ENCODE peak calls at places on chromosomes 13 and 19, in four cellular contexts. One of them, this sample, is unnamed.

GRCh38 chr13:110332750-110333149 is 25.7 kb downstream of the COL4A2 start:
- DNase-seq in A673: no peak
- DNase-seq in hepatocyte: no peak
- DNase-seq in GM23248: no peak
- DNase-seq in this sample: no peak

GRCh38 chr13:59391696-59392095 is 772.0 kb downstream of the DIAPH3 start:
- DNase-seq in A673: peak; percentile 91
- DNase-seq in hepatocyte: peak; percentile 85
- DNase-seq in GM23248: peak; percentile 79
- DNase-seq in this sample: peak; percentile 66

GRCh38 chr13:98429081-98429480 is 147.8 kb downstream of the STK24 start:
- DNase-seq in A673: no peak
- DNase-seq in hepatocyte: no peak
- DNase-seq in GM23248: no peak
- DNase-seq in this sample: no peak

GRCh38 chr13:83780201-83780600 is 102.1 kb downstream of the SLITRK1 start:
- DNase-seq in A673: peak; percentile 37
- DNase-seq in hepatocyte: peak; percentile 43
- DNase-seq in GM23248: peak; percentile 66
- DNase-seq in this sample: peak; percentile 34

GRCh38 chr13:109818891-109819290 is 32.5 kb upstream of the IRS2 start:
- DNase-seq in A673: peak; percentile 51
- DNase-seq in hepatocyte: no peak
- DNase-seq in GM23248: peak; percentile 60
- DNase-seq in this sample: no peak

GRCh38 chr13:30895773-30896172 is 10.3 kb upstream of the MEDAG start:
- DNase-seq in A673: no peak
- DNase-seq in hepatocyte: peak; percentile 72
- DNase-seq in GM23248: peak; percentile 95
- DNase-seq in this sample: no peak

GRCh38 chr13:105920375-105920774 is 615.1 kb downstream of the EFNB2 start:
- DNase-seq in A673: no peak
- DNase-seq in hepatocyte: peak; percentile 44
- DNase-seq in GM23248: peak; percentile 72
- DNase-seq in this sample: no peak

GRCh38 chr19:29484876-29485275 is 40.9 kb upstream of the VSTM2B start:
- DNase-seq in A673: no peak
- DNase-seq in hepatocyte: no peak
- DNase-seq in GM23248: no peak
- DNase-seq in this sample: no peak

GRCh38 chr19:23762884-23763711 is 4.4 kb upstream of the ZNF681 start:
- DNase-seq in A673: no peak
- DNase-seq in hepatocyte: peak; percentile 92
- DNase-seq in GM23248: peak; percentile 56
- DNase-seq in this sample: no peak

GRCh38 chr13:23547000-23547590 is 23.1 kb upstream of the TNFRSF19 start:
- DNase-seq in A673: no peak
- DNase-seq in hepatocyte: peak; percentile 30
- DNase-seq in GM23248: peak; percentile 55
- DNase-seq in this sample: no peak

GRCh38 chr19:16025108-16026101 is 50.9 kb upstream of the TPM4 start:
- DNase-seq in A673: no peak
- DNase-seq in hepatocyte: peak; percentile 38
- DNase-seq in GM23248: peak; percentile 92
- DNase-seq in this sample: peak; percentile 19

GRCh38 chr19:34310494-34310981 is 54.5 kb upstream of the GPI start:
- DNase-seq in A673: no peak
- DNase-seq in hepatocyte: no peak
- DNase-seq in GM23248: no peak
- DNase-seq in this sample: no peak

GRCh38 chr19:35644987-35645679 is 3.0 kb upstream of the COX6B1 start:
- DNase-seq in A673: peak; percentile 88
- DNase-seq in hepatocyte: peak; percentile 84
- DNase-seq in GM23248: peak; percentile 69
- DNase-seq in this sample: peak; percentile 63

GRCh38 chr19:2315818-2316353 is 7.9 kb upstream of the LINGO3 start:
- DNase-seq in A673: no peak
- DNase-seq in hepatocyte: peak; percentile 71
- DNase-seq in GM23248: peak; percentile 72
- DNase-seq in this sample: peak; percentile 32

GRCh38 chr13:95533545-95534135 is 18.9 kb upstream of the CLDN10 start:
- DNase-seq in A673: no peak
- DNase-seq in hepatocyte: no peak
- DNase-seq in GM23248: no peak
- DNase-seq in this sample: no peak

GRCh38 chr13:50529154-50529882 is 314.2 kb downstream of the DLEU7 start:
- DNase-seq in A673: peak; percentile 63
- DNase-seq in hepatocyte: peak; percentile 45
- DNase-seq in GM23248: peak; percentile 92
- DNase-seq in this sample: no peak

GRCh38 chr19:17248011-17248776 is 2.5 kb upstream of the NR2F6 start:
- DNase-seq in A673: no peak
- DNase-seq in hepatocyte: no peak
- DNase-seq in GM23248: no peak
- DNase-seq in this sample: no peak

GRCh38 chr19:41925208-41926003 is 2.8 kb downstream of the ERFL start:
- DNase-seq in A673: no peak
- DNase-seq in hepatocyte: no peak
- DNase-seq in GM23248: no peak
- DNase-seq in this sample: no peak

GRCh38 chr19:41924151-41925145 is 3.8 kb downstream of the ERFL start:
- DNase-seq in A673: no peak
- DNase-seq in hepatocyte: no peak
- DNase-seq in GM23248: no peak
- DNase-seq in this sample: no peak

GRCh38 chr19:41927810-41928192 is 448 bp downstream of the ERFL start:
- DNase-seq in A673: no peak
- DNase-seq in hepatocyte: no peak
- DNase-seq in GM23248: no peak
- DNase-seq in this sample: no peak

GRCh38 chr19:41926861-41927809 is 1.1 kb downstream of the ERFL start:
- DNase-seq in A673: no peak
- DNase-seq in hepatocyte: no peak
- DNase-seq in GM23248: no peak
- DNase-seq in this sample: no peak

GRCh38 chr19:41926028-41926860 is 2.0 kb downstream of the ERFL start:
- DNase-seq in A673: no peak
- DNase-seq in hepatocyte: no peak
- DNase-seq in GM23248: no peak
- DNase-seq in this sample: no peak
- TF ChIP-seq EZH2 in A673: no peak
- TF ChIP-seq EZH2 in hepatocyte: no peak
- TF ChIP-seq EZH2 in GM23248: no peak
- TF ChIP-seq EZH2 in this sample: no peak

GRCh38 chr13:52846567-52847321 is 1.7 kb downstream of the PCDH8 start:
- DNase-seq in A673: peak; percentile 74
- DNase-seq in hepatocyte: peak; percentile 84
- DNase-seq in GM23248: peak; percentile 55
- DNase-seq in this sample: no peak
- TF ChIP-seq EZH2 in A673: no peak
- TF ChIP-seq EZH2 in hepatocyte: no peak
- TF ChIP-seq EZH2 in GM23248: no peak
- TF ChIP-seq EZH2 in this sample: no peak

DNA sequence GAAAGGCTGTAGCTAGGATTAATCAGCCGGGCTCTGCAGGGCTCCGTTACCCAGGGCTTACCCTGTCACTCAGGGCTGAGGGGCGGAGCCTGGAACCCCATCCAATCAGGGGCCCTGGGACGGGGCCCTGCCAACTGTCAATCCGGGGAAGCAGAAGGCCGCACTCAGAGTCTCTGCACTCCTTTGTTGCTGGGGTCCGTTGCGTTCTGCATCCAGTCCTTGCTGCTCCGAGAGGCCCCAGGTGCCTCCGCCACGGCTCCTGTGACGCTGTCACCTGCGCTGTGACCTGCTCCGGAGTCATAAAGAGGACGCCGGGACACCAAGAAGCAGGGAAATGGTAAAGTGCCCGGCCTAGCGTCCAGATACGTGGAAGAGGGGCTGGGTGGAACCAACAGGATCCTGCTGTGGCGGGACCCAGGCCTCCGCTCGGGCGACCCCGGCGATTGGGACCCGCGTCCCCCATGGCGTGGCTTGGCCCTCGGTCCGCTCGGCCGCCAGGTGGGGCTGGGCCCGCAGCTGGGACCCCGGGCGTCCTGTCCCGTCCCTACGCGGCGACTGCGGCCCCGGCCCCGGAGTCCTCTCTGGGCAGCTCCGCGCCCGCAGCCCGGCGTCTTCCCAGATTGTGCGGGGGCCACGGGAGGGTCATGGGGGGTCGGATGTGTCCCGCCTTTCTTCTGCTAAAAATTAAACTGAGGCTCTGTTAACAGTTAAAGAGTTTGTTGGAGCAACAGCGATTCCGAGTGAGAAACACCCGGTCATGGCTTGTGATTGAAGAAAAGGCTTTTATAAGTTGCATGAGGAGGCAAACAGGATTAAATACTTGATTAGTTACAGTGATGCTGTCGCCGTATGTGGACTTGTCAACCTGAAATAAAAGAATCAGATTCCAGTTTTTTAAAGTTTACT is at the start of gene ZNF491:
- DNase-seq in A673: peak; percentile 96
- DNase-seq in hepatocyte: peak; percentile 96
- DNase-seq in GM23248: peak; percentile 94
- DNase-seq in this sample: peak; percentile 94
- TF ChIP-seq EZH2 in A673: no peak
- TF ChIP-seq EZH2 in hepatocyte: no peak
- TF ChIP-seq EZH2 in GM23248: no peak
- TF ChIP-seq EZH2 in this sample: no peak

DNA sequence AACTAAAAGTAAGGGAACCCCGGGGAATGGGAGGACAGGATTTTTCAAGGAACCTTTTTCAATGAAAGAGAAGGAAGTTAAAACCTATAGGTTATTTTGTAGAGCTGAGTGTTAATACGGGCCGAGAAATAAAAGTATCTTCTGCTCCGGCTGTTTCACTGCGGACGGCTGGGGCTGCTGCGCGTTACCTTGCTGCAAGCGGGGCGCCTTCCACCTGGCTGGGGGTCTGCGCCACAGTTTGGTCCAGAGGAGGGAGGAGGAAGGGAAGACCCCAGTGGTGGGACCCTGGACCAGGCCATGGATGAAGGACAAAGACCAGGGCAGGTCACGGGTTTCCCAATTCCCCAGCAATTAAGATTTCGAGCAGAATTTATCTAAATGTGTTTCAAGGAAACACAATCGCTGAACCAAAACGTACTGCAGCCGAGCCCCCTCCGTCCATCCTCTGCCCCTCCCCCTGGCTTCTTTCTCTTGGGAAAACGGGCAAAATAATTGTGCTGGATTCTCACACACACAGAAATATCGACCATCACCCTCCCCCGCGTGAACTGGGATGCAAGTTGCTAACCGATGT is 2.9 kb downstream of the SOX1 start:
- DNase-seq in A673: no peak
- DNase-seq in hepatocyte: no peak
- DNase-seq in GM23248: no peak
- DNase-seq in this sample: no peak
- TF ChIP-seq EZH2 in A673: no peak
- TF ChIP-seq EZH2 in hepatocyte: peak; percentile 14
- TF ChIP-seq EZH2 in GM23248: no peak
- TF ChIP-seq EZH2 in this sample: no peak

GRCh38 chr13:27969073-27969865 is at the start of gene CDX2:
- DNase-seq in A673: no peak
- DNase-seq in hepatocyte: peak; percentile 86
- DNase-seq in GM23248: no peak
- DNase-seq in this sample: no peak
- TF ChIP-seq EZH2 in A673: peak; percentile 72
- TF ChIP-seq EZH2 in hepatocyte: no peak
- TF ChIP-seq EZH2 in GM23248: no peak
- TF ChIP-seq EZH2 in this sample: no peak

DNA sequence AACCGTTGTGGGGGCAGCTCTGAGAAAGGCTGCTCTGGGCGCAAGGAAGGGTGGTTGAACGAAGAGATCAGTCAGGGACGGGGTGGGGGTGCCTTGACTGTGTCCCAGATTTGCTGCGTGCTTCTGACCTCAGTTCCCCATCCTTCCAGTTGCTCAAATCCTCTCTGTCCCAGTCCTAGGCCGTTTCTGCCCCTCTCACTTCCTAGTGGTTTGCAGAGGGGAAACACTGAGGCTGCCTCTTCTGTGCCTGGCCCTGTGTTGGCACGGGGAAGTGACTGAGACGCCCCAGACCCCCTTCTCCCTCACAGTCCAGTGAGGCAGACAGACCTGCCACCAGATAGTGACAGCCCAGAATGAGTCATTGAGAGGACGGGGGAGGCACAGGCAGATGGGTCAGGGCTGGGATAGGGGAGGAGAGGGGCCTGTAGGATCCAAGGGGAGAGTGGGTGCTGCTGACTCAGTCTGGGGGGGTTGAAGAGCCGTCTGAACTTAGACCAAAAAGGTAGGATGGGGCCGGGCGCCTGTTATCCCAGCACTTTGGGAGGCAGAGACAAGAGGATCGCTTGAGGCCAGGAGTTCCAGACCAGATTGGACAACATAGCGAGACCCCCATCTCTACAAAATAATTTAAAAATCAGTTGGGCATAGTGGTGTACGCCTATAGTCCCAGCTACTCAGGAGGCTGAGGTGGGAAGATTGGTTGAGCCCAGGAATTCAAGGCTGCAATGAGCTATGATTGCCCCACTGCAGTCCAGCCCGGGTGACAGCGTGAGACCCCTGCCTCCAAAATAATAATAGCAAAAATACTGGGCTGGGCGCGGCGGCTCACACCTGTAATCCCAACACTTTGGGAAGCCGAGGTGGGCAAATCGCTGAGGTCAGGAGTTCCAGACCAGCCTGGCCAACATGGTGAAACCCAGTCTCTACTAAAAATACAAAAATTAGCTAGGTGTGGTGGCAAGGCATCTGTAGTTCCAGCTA is 26.4 kb downstream of the NUMBL start:
- DNase-seq in A673: no peak
- DNase-seq in hepatocyte: peak; percentile 29
- DNase-seq in GM23248: peak; percentile 61
- DNase-seq in this sample: no peak
- TF ChIP-seq EZH2 in A673: no peak
- TF ChIP-seq EZH2 in hepatocyte: no peak
- TF ChIP-seq EZH2 in GM23248: no peak
- TF ChIP-seq EZH2 in this sample: no peak

GRCh38 chr19:7787602-7788177 is 24.6 kb downstream of the CLEC4M start:
- DNase-seq in A673: no peak
- DNase-seq in hepatocyte: no peak
- DNase-seq in GM23248: no peak
- DNase-seq in this sample: no peak
- TF ChIP-seq EZH2 in A673: peak; percentile 16
- TF ChIP-seq EZH2 in hepatocyte: no peak
- TF ChIP-seq EZH2 in GM23248: no peak
- TF ChIP-seq EZH2 in this sample: no peak